ENCODE peak calls at places on chromosome X, in five cellular contexts. One of them, this sample, is unnamed.

GRCh38 chrX:56226980-56227379 is 5.2 kb upstream of the KLF8 start:
- DNase-seq in hepatocyte: no peak
- DNase-seq in lower lobe of right lung: no peak
- DNase-seq in A673: no peak
- DNase-seq in brain microvascular endothelial cell: no peak
- DNase-seq in this sample: no peak

GRCh38 chrX:13387656-13388421 is 68.0 kb upstream of the ATXN3L start:
- DNase-seq in A673: no peak
- DNase-seq in hepatocyte: no peak
- DNase-seq in brain microvascular endothelial cell: no peak
- DNase-seq in lower lobe of right lung: no peak
- DNase-seq in this sample: no peak

GRCh38 chrX:104112326-104112951 is at the start of gene ZCCHC18:
- DNase-seq in hepatocyte: peak
- DNase-seq in brain microvascular endothelial cell: peak
- DNase-seq in lower lobe of right lung: peak
- DNase-seq in A673: peak
- DNase-seq in this sample: no peak

GRCh38 chrX:143648705-143649104 is 12.8 kb upstream of the SLITRK4 start:
- DNase-seq in lower lobe of right lung: peak
- DNase-seq in hepatocyte: peak
- DNase-seq in brain microvascular endothelial cell: no peak
- DNase-seq in A673: peak
- DNase-seq in this sample: no peak

GRCh38 chrX:15675490-15675921 is 10.9 kb upstream of the CLTRN start:
- DNase-seq in A673: peak
- DNase-seq in lower lobe of right lung: peak
- DNase-seq in brain microvascular endothelial cell: peak
- DNase-seq in hepatocyte: peak
- DNase-seq in this sample: peak

GRCh38 chrX:48045410-48046311 is 25.8 kb downstream of the ZNF630 start:
- DNase-seq in lower lobe of right lung: no peak
- DNase-seq in brain microvascular endothelial cell: peak
- DNase-seq in hepatocyte: peak
- DNase-seq in A673: peak
- DNase-seq in this sample: no peak

GRCh38 chrX:80765226-80765625 is 44.5 kb downstream of the BRWD3 start:
- DNase-seq in hepatocyte: no peak
- DNase-seq in lower lobe of right lung: no peak
- DNase-seq in A673: no peak
- DNase-seq in brain microvascular endothelial cell: peak
- DNase-seq in this sample: peak

GRCh38 chrX:28851871-28852270 is 264.6 kb downstream of the IL1RAPL1 start:
- DNase-seq in brain microvascular endothelial cell: no peak
- DNase-seq in lower lobe of right lung: no peak
- DNase-seq in hepatocyte: peak
- DNase-seq in A673: no peak
- DNase-seq in this sample: no peak

GRCh38 chrX:67892391-67892790 is 348.6 kb downstream of the AR start:
- DNase-seq in hepatocyte: no peak
- DNase-seq in brain microvascular endothelial cell: no peak
- DNase-seq in A673: no peak
- DNase-seq in lower lobe of right lung: no peak
- DNase-seq in this sample: no peak

GRCh38 chrX:48702032-48702431 is 5.5 kb downstream of the SUV39H1 start:
- DNase-seq in hepatocyte: no peak
- DNase-seq in lower lobe of right lung: no peak
- DNase-seq in brain microvascular endothelial cell: no peak
- DNase-seq in A673: no peak
- DNase-seq in this sample: no peak

GRCh38 chrX:129823115-129823514 is 20.6 kb downstream of the ZDHHC9 start:
- DNase-seq in lower lobe of right lung: no peak
- DNase-seq in brain microvascular endothelial cell: no peak
- DNase-seq in hepatocyte: peak
- DNase-seq in A673: peak
- DNase-seq in this sample: no peak

GRCh38 chrX:56800801-56801200 is 71.8 kb downstream of the NBDY start:
- DNase-seq in hepatocyte: no peak
- DNase-seq in brain microvascular endothelial cell: no peak
- DNase-seq in lower lobe of right lung: no peak
- DNase-seq in A673: peak
- DNase-seq in this sample: no peak

GRCh38 chrX:45274576-45274975 is 73.9 kb upstream of the DIPK2B start:
- DNase-seq in A673: no peak
- DNase-seq in brain microvascular endothelial cell: peak
- DNase-seq in hepatocyte: no peak
- DNase-seq in lower lobe of right lung: no peak
- DNase-seq in this sample: no peak

GRCh38 chrX:45527834-45528233 is 327.2 kb upstream of the DIPK2B start:
- DNase-seq in lower lobe of right lung: no peak
- DNase-seq in brain microvascular endothelial cell: no peak
- DNase-seq in hepatocyte: no peak
- DNase-seq in A673: no peak
- DNase-seq in this sample: no peak

GRCh38 chrX:13647709-13648212 is 5.2 kb upstream of the TCEANC start:
- DNase-seq in brain microvascular endothelial cell: peak
- DNase-seq in lower lobe of right lung: peak
- DNase-seq in hepatocyte: peak
- DNase-seq in A673: peak
- DNase-seq in this sample: no peak

GRCh38 chrX:41421071-41421729 is 25.9 kb upstream of the NYX start:
- DNase-seq in hepatocyte: no peak
- DNase-seq in A673: no peak
- DNase-seq in lower lobe of right lung: no peak
- DNase-seq in brain microvascular endothelial cell: no peak
- DNase-seq in this sample: no peak

DNA sequence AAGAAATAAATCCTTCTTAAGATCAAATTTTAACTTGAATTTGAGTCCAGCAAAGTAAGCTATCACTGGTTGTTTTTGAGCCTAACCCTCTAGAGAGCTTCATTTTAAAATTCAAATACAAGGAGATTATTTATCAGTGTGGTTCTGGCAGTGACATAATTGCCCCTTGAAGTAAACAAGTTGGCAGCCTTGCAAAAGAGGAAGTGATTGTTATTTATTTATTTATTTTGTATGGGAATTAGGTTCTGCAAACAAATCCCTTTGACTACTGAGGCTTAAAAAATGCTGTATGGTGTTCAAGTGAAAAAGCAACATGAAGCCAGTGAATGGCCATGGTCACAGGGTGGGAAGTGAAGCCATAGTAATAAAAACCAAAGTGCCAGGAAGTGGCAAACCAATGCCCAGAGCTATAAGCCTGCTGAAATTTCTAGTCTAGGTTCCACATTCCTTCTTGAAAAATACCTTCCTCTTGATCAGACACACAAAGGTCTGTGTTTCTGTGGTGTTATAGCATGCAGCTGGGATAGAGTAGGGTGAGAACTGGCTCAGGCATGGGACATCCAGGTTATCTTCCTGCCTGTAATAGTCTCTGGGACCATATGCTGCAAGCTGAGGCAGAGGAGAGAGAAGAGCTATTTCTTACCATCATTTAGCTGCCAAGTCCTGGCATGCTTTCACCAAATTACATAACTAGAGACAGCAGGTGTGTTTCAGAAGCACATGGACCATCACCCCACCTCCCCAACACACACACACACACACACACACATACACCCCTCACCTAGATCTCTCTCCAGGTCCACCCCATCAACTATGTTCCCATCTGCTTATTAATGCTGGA is 47.1 kb upstream of the TSPAN7 start:
- DNase-seq in lower lobe of right lung: no peak
- DNase-seq in A673: no peak
- DNase-seq in hepatocyte: no peak
- DNase-seq in brain microvascular endothelial cell: no peak
- DNase-seq in this sample: no peak
- H3K27ac ChIP-seq in lower lobe of right lung: no peak
- H3K27ac ChIP-seq in A673: no peak
- H3K27ac ChIP-seq in hepatocyte: no peak
- H3K27ac ChIP-seq in brain microvascular endothelial cell: no peak
- H3K27ac ChIP-seq in this sample: no peak

GRCh38 chrX:97452283-97452682 is 568.6 kb downstream of the RPA4 start:
- DNase-seq in hepatocyte: no peak
- DNase-seq in brain microvascular endothelial cell: no peak
- DNase-seq in A673: no peak
- DNase-seq in lower lobe of right lung: no peak
- DNase-seq in this sample: no peak
- H3K27ac ChIP-seq in hepatocyte: no peak
- H3K27ac ChIP-seq in brain microvascular endothelial cell: no peak
- H3K27ac ChIP-seq in A673: no peak
- H3K27ac ChIP-seq in lower lobe of right lung: no peak
- H3K27ac ChIP-seq in this sample: no peak

DNA sequence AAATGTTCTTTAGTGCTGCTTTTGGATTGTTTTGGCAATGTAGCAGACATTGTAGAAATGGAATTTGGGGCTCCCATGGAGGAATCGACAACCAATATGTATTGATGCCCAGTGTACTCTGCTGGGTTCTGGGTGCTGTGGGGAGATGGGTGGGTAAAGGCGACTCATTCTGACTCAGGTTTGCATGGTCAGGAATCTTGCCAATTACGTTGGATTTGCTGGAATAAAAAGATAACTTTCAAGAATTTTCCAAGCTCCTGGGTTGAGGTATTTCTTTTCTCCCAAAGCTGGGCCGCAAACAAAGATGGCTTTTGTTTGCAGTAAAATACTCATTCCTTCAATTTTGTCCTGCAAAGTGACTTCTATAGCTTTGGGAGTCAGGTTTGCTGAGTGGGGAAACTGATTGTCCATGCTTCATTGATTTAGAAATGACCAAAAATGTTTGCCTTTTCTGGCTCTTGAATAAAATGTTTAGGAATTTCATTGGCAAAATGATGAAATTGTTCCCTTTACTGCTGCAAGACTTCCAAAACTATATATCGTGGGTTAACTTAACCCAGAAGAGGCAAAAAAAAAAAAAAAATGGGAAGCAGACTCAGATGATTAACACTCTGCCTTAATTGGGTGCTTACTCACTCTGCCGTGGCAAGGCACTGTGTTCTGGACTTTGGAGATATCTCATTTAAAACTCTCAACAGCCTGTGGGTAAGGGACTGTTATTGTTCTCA is 57.0 kb downstream of the RTL9 start:
- DNase-seq in A673: no peak
- DNase-seq in brain microvascular endothelial cell: no peak
- DNase-seq in lower lobe of right lung: no peak
- DNase-seq in hepatocyte: no peak
- DNase-seq in this sample: no peak
- H3K27ac ChIP-seq in A673: no peak
- H3K27ac ChIP-seq in brain microvascular endothelial cell: peak
- H3K27ac ChIP-seq in lower lobe of right lung: no peak
- H3K27ac ChIP-seq in hepatocyte: peak
- H3K27ac ChIP-seq in this sample: peak

GRCh38 chrX:102976290-102976689 is 39.2 kb downstream of the RAB40AL start:
- DNase-seq in A673: no peak
- DNase-seq in lower lobe of right lung: no peak
- DNase-seq in hepatocyte: no peak
- DNase-seq in brain microvascular endothelial cell: no peak
- DNase-seq in this sample: no peak
- H3K27ac ChIP-seq in A673: no peak
- H3K27ac ChIP-seq in lower lobe of right lung: no peak
- H3K27ac ChIP-seq in hepatocyte: no peak
- H3K27ac ChIP-seq in brain microvascular endothelial cell: no peak
- H3K27ac ChIP-seq in this sample: peak

GRCh38 chrX:51496501-51497291 is at the start of gene NUDT11:
- DNase-seq in A673: peak
- DNase-seq in brain microvascular endothelial cell: peak
- DNase-seq in lower lobe of right lung: peak
- DNase-seq in hepatocyte: peak
- DNase-seq in this sample: no peak
- H3K27ac ChIP-seq in A673: peak
- H3K27ac ChIP-seq in brain microvascular endothelial cell: peak
- H3K27ac ChIP-seq in lower lobe of right lung: no peak
- H3K27ac ChIP-seq in hepatocyte: peak
- H3K27ac ChIP-seq in this sample: no peak

DNA sequence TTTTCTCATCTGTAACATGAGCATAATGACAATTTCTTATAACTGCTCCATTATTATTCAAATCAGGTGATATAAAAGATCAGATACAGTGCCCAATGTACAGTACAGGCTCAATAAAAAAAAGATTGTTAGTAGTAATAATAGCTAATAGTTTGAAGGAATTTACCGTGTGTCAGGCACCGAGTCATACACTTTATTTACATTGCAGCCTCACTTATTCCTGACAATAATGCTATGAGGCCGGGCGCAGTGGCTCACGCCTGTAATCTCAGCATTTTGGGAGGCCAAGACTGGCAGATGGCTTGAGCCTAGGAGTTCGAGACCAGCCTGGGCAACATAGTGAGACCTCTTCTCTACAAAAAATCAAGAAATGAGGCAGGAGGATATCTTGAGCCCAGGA is 10.1 kb upstream of the MAP7D3 start:
- DNase-seq in hepatocyte: no peak
- DNase-seq in A673: no peak
- DNase-seq in brain microvascular endothelial cell: no peak
- DNase-seq in lower lobe of right lung: no peak
- DNase-seq in this sample: no peak
- H3K27ac ChIP-seq in hepatocyte: no peak
- H3K27ac ChIP-seq in A673: no peak
- H3K27ac ChIP-seq in brain microvascular endothelial cell: peak
- H3K27ac ChIP-seq in lower lobe of right lung: no peak
- H3K27ac ChIP-seq in this sample: peak

GRCh38 chrX:148592595-148592994 is 92.2 kb downstream of the AFF2 start:
- DNase-seq in A673: no peak
- DNase-seq in hepatocyte: no peak
- DNase-seq in brain microvascular endothelial cell: no peak
- DNase-seq in lower lobe of right lung: no peak
- DNase-seq in this sample: no peak

GRCh38 chrX:148599404-148599803 is 99.0 kb downstream of the AFF2 start:
- DNase-seq in hepatocyte: no peak
- DNase-seq in lower lobe of right lung: no peak
- DNase-seq in A673: no peak
- DNase-seq in brain microvascular endothelial cell: no peak
- DNase-seq in this sample: no peak

GRCh38 chrX:148593146-148593545 is 92.7 kb downstream of the AFF2 start:
- DNase-seq in hepatocyte: no peak
- DNase-seq in A673: no peak
- DNase-seq in lower lobe of right lung: no peak
- DNase-seq in brain microvascular endothelial cell: no peak
- DNase-seq in this sample: no peak

GRCh38 chrX:148588649-148589310 is 88.4 kb downstream of the AFF2 start:
- DNase-seq in A673: no peak
- DNase-seq in brain microvascular endothelial cell: peak
- DNase-seq in hepatocyte: no peak
- DNase-seq in lower lobe of right lung: no peak
- DNase-seq in this sample: no peak

GRCh38 chrX:148593987-148594386 is 93.6 kb downstream of the AFF2 start:
- DNase-seq in A673: no peak
- DNase-seq in lower lobe of right lung: no peak
- DNase-seq in hepatocyte: peak
- DNase-seq in brain microvascular endothelial cell: no peak
- DNase-seq in this sample: no peak
- H3K27ac ChIP-seq in A673: no peak
- H3K27ac ChIP-seq in lower lobe of right lung: no peak
- H3K27ac ChIP-seq in hepatocyte: no peak
- H3K27ac ChIP-seq in brain microvascular endothelial cell: no peak
- H3K27ac ChIP-seq in this sample: no peak

This sample was measured in epithelial cell of prostate.